ENCODE peak calls at places on chromosomes 1 and 21, in five cellular contexts. One of them, this sample, is unnamed.

GRCh38 chr1:145995148-145995851 is 1.1 kb downstream of the TXNIP start:
- DNase-seq in K562: no peak
- DNase-seq in stomach: peak; percentile 23
- DNase-seq in Panc1: no peak
- DNase-seq in transverse colon: no peak
- DNase-seq in this sample: peak; percentile 36

GRCh38 chr1:211371406-211372105 is 44.9 kb downstream of the TRAF5 start:
- DNase-seq in Panc1: no peak
- DNase-seq in transverse colon: no peak
- DNase-seq in K562: peak; percentile 13
- DNase-seq in stomach: no peak
- DNase-seq in this sample: no peak

GRCh38 chr1:44208216-44208615 is 5.1 kb upstream of the DMAP1 start:
- DNase-seq in Panc1: no peak
- DNase-seq in stomach: no peak
- DNase-seq in K562: no peak
- DNase-seq in transverse colon: no peak
- DNase-seq in this sample: no peak

GRCh38 chr1:116230712-116231111 is 119.5 kb downstream of the MAB21L3 start:
- DNase-seq in stomach: no peak
- DNase-seq in transverse colon: no peak
- DNase-seq in Panc1: no peak
- DNase-seq in K562: no peak
- DNase-seq in this sample: no peak

GRCh38 chr1:89465201-89465600 is 59.4 kb upstream of the LRRC8B start:
- DNase-seq in stomach: no peak
- DNase-seq in transverse colon: no peak
- DNase-seq in Panc1: no peak
- DNase-seq in K562: no peak
- DNase-seq in this sample: no peak

GRCh38 chr1:65489481-65489880 is 69.0 kb downstream of the LEPR start:
- DNase-seq in transverse colon: no peak
- DNase-seq in K562: no peak
- DNase-seq in stomach: no peak
- DNase-seq in Panc1: no peak
- DNase-seq in this sample: no peak

GRCh38 chr1:3172431-3173112 is 103.6 kb downstream of the PRDM16 start:
- DNase-seq in stomach: no peak
- DNase-seq in transverse colon: no peak
- DNase-seq in K562: peak; percentile 31
- DNase-seq in Panc1: no peak
- DNase-seq in this sample: no peak

GRCh38 chr1:67431869-67432578 is 1.8 kb upstream of the SERBP1 start:
- DNase-seq in stomach: no peak
- DNase-seq in K562: peak; percentile 58
- DNase-seq in Panc1: no peak
- DNase-seq in transverse colon: no peak
- DNase-seq in this sample: no peak

GRCh38 chr1:2630498-2631135 is 2.2 kb downstream of the MMEL1 start:
- DNase-seq in transverse colon: no peak
- DNase-seq in K562: no peak
- DNase-seq in stomach: no peak
- DNase-seq in Panc1: no peak
- DNase-seq in this sample: no peak

GRCh38 chr1:17914142-17914541 is 159.0 kb downstream of the ACTL8 start:
- DNase-seq in Panc1: no peak
- DNase-seq in stomach: no peak
- DNase-seq in transverse colon: no peak
- DNase-seq in K562: no peak
- DNase-seq in this sample: peak; percentile 37

GRCh38 chr1:42259059-42259738 is 75.8 kb downstream of the FOXJ3 start:
- DNase-seq in K562: peak; percentile 20
- DNase-seq in transverse colon: no peak
- DNase-seq in stomach: no peak
- DNase-seq in Panc1: no peak
- DNase-seq in this sample: no peak

GRCh38 chr1:203116048-203116810 is 11.3 kb upstream of the ADORA1 start:
- DNase-seq in Panc1: no peak
- DNase-seq in transverse colon: no peak
- DNase-seq in K562: no peak
- DNase-seq in stomach: no peak
- DNase-seq in this sample: no peak

GRCh38 chr1:78673120-78673519 is 23.5 kb downstream of the IFI44 start:
- DNase-seq in transverse colon: no peak
- DNase-seq in K562: no peak
- DNase-seq in Panc1: no peak
- DNase-seq in stomach: no peak
- DNase-seq in this sample: no peak

GRCh38 chr1:226958300-226958699 is 18.2 kb downstream of the COQ8A start:
- DNase-seq in K562: no peak
- DNase-seq in stomach: no peak
- DNase-seq in Panc1: no peak
- DNase-seq in transverse colon: no peak
- DNase-seq in this sample: peak; percentile 32

GRCh38 chr1:226964068-226964425 is 24.0 kb downstream of the COQ8A start:
- DNase-seq in Panc1: no peak
- DNase-seq in transverse colon: no peak
- DNase-seq in stomach: no peak
- DNase-seq in K562: no peak
- DNase-seq in this sample: no peak

GRCh38 chr1:226960256-226960655 is 20.2 kb downstream of the COQ8A start:
- DNase-seq in transverse colon: no peak
- DNase-seq in stomach: no peak
- DNase-seq in K562: no peak
- DNase-seq in Panc1: no peak
- DNase-seq in this sample: no peak

GRCh38 chr1:226962421-226963391 is 22.6 kb downstream of the COQ8A start:
- DNase-seq in K562: no peak
- DNase-seq in Panc1: no peak
- DNase-seq in transverse colon: no peak
- DNase-seq in stomach: no peak
- DNase-seq in this sample: peak; percentile 35

GRCh38 chr1:226960944-226961765 is 21.1 kb downstream of the COQ8A start:
- DNase-seq in stomach: no peak
- DNase-seq in K562: no peak
- DNase-seq in Panc1: no peak
- DNase-seq in transverse colon: no peak
- DNase-seq in this sample: peak; percentile 37
- H3K4me1 ChIP-seq in stomach: peaks cover 39% of the 10 kb centered on the region
- H3K4me1 ChIP-seq in K562: peaks cover 25% of the 10 kb centered on the region
- H3K4me1 ChIP-seq in Panc1: no peaks in the 10 kb centered on the region
- H3K4me1 ChIP-seq in transverse colon: no peaks in the 10 kb centered on the region
- H3K4me1 ChIP-seq in this sample: no peaks in the 10 kb centered on the region

DNA sequence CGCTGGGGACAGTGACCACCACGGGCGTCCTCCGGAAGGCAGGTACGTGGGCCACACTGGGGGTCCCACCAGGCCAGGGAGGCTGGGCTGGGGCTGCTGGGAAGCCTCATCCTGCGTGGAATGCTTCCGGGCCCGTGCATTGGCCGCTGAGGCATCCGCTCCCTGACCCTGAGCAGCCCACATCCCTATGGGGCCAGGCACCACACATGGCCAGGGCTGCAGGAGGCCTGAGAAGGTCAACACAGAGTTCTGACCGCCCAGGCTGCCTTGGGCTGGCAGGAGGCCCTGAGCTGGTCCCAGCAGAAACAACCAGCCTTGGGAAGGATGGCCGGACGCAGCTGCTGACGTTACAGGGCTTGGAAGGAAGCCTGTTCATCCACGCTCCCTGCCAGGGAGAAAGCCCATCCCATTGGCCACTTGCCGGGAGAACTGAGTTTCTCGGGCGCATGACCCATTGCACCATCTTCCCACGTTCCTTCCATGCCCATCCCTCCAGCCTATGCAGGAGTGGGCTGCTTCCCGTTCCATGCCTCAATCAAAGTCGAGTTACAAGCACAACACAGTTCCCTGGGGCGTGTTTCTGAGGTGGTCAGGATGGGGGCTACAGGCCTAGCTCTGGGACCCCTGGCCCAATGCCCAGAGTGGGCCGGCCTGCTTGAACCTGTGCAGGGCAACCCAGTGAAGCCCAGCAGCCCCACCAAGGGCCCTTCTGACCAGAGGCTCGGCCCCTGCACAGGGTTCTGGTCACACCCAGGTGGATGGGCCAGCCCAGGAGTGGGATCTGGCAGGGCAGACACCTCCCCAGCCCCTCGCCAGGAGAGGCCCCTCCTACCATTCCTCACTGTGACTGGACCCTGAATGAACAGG is 31.7 kb downstream of the TRIM11 start:
- DNase-seq in stomach: peak; percentile 34
- DNase-seq in Panc1: no peak
- DNase-seq in K562: no peak
- DNase-seq in transverse colon: peak; percentile 52
- DNase-seq in this sample: peak; percentile 90
- TF ChIP-seq POLR2AphosphoS5 in stomach: peak; percentile 83
- TF ChIP-seq POLR2AphosphoS5 in Panc1: no peak
- TF ChIP-seq POLR2AphosphoS5 in K562: no peak
- TF ChIP-seq POLR2AphosphoS5 in transverse colon: no peak
- TF ChIP-seq POLR2AphosphoS5 in this sample: no peak

DNA sequence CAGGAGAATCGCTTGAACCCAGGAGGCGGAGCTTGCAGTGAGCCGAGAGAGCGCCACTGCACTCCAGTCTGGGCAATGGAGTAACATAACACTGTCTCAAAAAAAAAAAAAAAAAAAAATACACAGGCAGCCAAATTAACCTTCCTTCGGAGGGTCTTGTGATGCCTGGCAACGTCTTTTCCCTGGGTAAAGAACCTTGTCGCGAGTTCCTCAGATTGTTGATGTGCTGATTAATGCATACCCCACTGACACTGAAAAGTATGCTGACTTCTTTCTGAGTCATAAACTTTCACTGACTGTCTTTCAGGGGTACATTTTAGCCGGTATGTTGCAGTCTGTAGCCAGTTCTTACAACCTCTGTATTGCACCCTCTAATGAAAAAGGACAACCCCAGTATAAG is 95.1 kb upstream of the SOD1 start:
- DNase-seq in stomach: no peak
- DNase-seq in Panc1: no peak
- DNase-seq in K562: no peak
- DNase-seq in transverse colon: no peak
- DNase-seq in this sample: no peak
- H3K4me1 ChIP-seq in stomach: peaks cover 7% of the 10 kb centered on the region
- H3K4me1 ChIP-seq in Panc1: no peaks in the 10 kb centered on the region
- H3K4me1 ChIP-seq in K562: no peaks in the 10 kb centered on the region
- H3K4me1 ChIP-seq in transverse colon: no peaks in the 10 kb centered on the region
- H3K4me1 ChIP-seq in this sample: peaks cover 5% of the 10 kb centered on the region

GRCh38 chr1:98292994-98293393 is 368.5 kb upstream of the SNX7 start:
- DNase-seq in transverse colon: no peak
- DNase-seq in Panc1: no peak
- DNase-seq in K562: no peak
- DNase-seq in stomach: no peak
- DNase-seq in this sample: no peak

GRCh38 chr1:98289296-98289695 is 368.5 kb upstream of the DPYD start:
- DNase-seq in Panc1: no peak
- DNase-seq in K562: no peak
- DNase-seq in stomach: no peak
- DNase-seq in transverse colon: no peak
- DNase-seq in this sample: no peak

GRCh38 chr1:98286656-98287055 is 365.8 kb upstream of the DPYD start:
- DNase-seq in Panc1: no peak
- DNase-seq in transverse colon: no peak
- DNase-seq in stomach: no peak
- DNase-seq in K562: no peak
- DNase-seq in this sample: no peak

GRCh38 chr1:98294127-98294526 is 367.4 kb upstream of the SNX7 start:
- DNase-seq in K562: no peak
- DNase-seq in transverse colon: no peak
- DNase-seq in Panc1: no peak
- DNase-seq in stomach: no peak
- DNase-seq in this sample: no peak

GRCh38 chr1:98288494-98288893 is 367.7 kb upstream of the DPYD start:
- DNase-seq in transverse colon: no peak
- DNase-seq in Panc1: no peak
- DNase-seq in K562: no peak
- DNase-seq in stomach: no peak
- DNase-seq in this sample: no peak
- TF ChIP-seq POLR2AphosphoS5 in transverse colon: no peak
- TF ChIP-seq POLR2AphosphoS5 in Panc1: no peak
- TF ChIP-seq POLR2AphosphoS5 in K562: no peak
- TF ChIP-seq POLR2AphosphoS5 in stomach: no peak
- TF ChIP-seq POLR2AphosphoS5 in this sample: no peak

DNA sequence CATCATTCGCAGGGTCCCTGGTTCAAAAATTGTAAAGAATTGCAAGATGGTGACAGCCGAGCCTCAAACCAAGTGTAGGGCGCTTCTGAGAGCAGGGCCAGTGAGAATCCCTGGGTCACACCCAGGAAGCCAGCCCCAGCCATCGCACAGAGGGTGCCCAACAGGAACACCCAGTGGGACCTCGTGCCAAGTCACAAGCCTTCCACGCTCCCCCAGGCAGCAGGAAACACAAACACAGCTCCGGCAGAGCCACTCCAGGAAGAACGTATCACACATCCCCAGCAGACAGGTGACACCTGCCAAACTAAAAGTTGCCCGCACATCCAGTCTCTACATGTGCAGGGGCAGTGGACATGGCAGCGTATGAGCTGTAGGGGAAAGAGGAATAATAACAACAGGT is 20.2 kb downstream of the DHRS3 start:
- DNase-seq in Panc1: no peak
- DNase-seq in K562: no peak
- DNase-seq in stomach: peak; percentile 89
- DNase-seq in transverse colon: no peak
- DNase-seq in this sample: peak; percentile 77
- H3K4me1 ChIP-seq in Panc1: peaks cover 89% of the 10 kb centered on the region
- H3K4me1 ChIP-seq in K562: peaks cover 41% of the 10 kb centered on the region
- H3K4me1 ChIP-seq in stomach: peaks cover 100% of the 10 kb centered on the region
- H3K4me1 ChIP-seq in transverse colon: peaks cover 72% of the 10 kb centered on the region
- H3K4me1 ChIP-seq in this sample: peaks cover 98% of the 10 kb centered on the region

DNA sequence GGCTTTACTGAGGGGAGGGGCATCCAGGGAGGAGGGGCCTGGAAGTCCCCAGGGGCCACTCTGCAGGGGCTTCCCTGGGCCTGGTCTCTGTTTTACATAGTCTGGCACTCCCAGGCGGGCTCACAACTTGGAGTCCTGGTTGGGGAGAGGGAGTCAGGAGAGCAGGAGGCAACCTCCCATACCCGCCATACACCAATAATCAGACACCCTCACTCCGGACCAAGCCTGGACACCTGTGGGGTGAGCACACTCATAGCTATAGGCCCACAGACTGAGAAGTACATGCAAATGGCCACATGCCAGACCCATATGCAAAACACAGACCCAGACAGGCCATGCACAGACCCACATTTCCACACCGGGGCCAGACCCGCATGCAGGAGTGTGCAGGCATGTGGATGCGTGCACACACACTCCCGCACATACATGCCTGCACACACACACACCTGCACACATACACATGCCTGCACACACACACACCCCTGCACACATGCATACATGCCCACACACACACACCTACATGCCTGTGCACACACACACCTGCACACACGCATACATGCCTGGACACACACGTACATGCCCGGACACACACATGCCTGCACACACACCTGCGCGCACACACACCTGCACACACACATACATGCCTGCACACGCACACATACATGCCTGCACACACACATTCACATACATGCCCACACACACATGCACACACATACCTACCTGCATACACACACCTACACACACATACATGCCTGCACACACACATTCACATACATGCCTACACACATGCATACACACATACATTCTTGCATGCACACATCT is 89.5 kb upstream of the RUNX3 start:
- DNase-seq in transverse colon: peak; percentile 54
- DNase-seq in Panc1: no peak
- DNase-seq in stomach: no peak
- DNase-seq in K562: no peak
- DNase-seq in this sample: no peak
- TF ChIP-seq POLR2AphosphoS5 in transverse colon: no peak
- TF ChIP-seq POLR2AphosphoS5 in Panc1: no peak
- TF ChIP-seq POLR2AphosphoS5 in stomach: no peak
- TF ChIP-seq POLR2AphosphoS5 in K562: no peak
- TF ChIP-seq POLR2AphosphoS5 in this sample: no peak